ENCODE peak calls at places on chromosomes 16 and 17, in seven cellular contexts. X is neural progenitor cell, T is GM23248, I is GM23338, Z is hepatocyte, A is PC-3, E is SK-N-SH. F is an unnamed sample.

GRCh38 chr16:66471696-66472393 is 44.8 kb downstream of the BEAN1 start:
- DNase-seq in E (no peak), I (peak; percentile 45), T (no peak), Z (no peak), A (no peak), X (no peak), F (no peak)

GRCh38 chr16:75837681-75838080 is 111.4 kb upstream of the CPHXL start:
- DNase-seq in I (no peak), T (no peak), A (no peak), Z (no peak), X (no peak), E (no peak), F (no peak)

GRCh38 chr16:57889960-57890751 is 80.8 kb downstream of the CNGB1 start:
- DNase-seq in A (no peak), E (no peak), I (no peak), X (no peak), T (peak; percentile 69), Z (no peak), F (no peak)

GRCh38 chr16:58709338-58709737 is 24.8 kb upstream of the SLC38A7 start:
- DNase-seq in I (no peak), T (no peak), Z (no peak), A (no peak), X (no peak), E (no peak), F (no peak)

GRCh38 chr17:7215652-7216139 is 3.9 kb downstream of the DLG4 start:
- DNase-seq in A (no peak), T (peak; percentile 55), Z (no peak), E (peak; percentile 59), I (peak; percentile 44), X (peak; percentile 41), F (peak; percentile 25)

GRCh38 chr16:77877712-77878111 is 89.3 kb downstream of the VAT1L start:
- DNase-seq in E (no peak), Z (no peak), T (peak; percentile 79), X (no peak), I (no peak), A (peak; percentile 30), F (no peak)

GRCh38 chr16:22195445-22195694 is 10.7 kb upstream of the EEF2K start:
- DNase-seq in T (no peak), I (no peak), X (no peak), E (no peak), A (no peak), Z (no peak), F (no peak)

GRCh38 chr17:7404737-7405412 is 978 bp upstream of the TMEM256 start:
- DNase-seq in X (peak; percentile 90), Z (no peak), T (peak; percentile 83), A (no peak), I (peak; percentile 86), E (peak; percentile 89), F (no peak)

GRCh38 chr16:67394271-67395104 is 1.2 kb upstream of the TPPP3 start:
- DNase-seq in E (no peak), A (no peak), Z (peak; percentile 49), T (peak; percentile 53), I (peak; percentile 69), X (peak; percentile 72), F (no peak)

GRCh38 chr17:80698297-80698696 is 153.7 kb downstream of the RPTOR start:
- DNase-seq in X (peak; percentile 24), E (no peak), I (no peak), Z (no peak), T (no peak), A (no peak), F (no peak)

GRCh38 chr17:80694992-80695912 is 150.6 kb downstream of the RPTOR start:
- DNase-seq in X (no peak), Z (peak; percentile 85), A (no peak), T (no peak), E (no peak), I (peak; percentile 21), F (no peak)

GRCh38 chr17:80695979-80696378 is 151.3 kb downstream of the RPTOR start:
- DNase-seq in E (peak; percentile 82), X (no peak), A (no peak), I (no peak), Z (no peak), T (peak; percentile 47), F (no peak)

GRCh38 chr17:80696456-80696855 is 151.8 kb downstream of the RPTOR start:
- DNase-seq in A (no peak), E (peak; percentile 65), X (no peak), I (no peak), T (peak; percentile 53), Z (no peak), F (no peak)

GRCh38 chr17:80696964-80697363 is 152.3 kb downstream of the RPTOR start:
- DNase-seq in A (no peak), X (no peak), E (no peak), Z (no peak), T (no peak), I (no peak), F (no peak)
- H3K79me2 ChIP-seq in A (peaks cover 87% of the 10 kb centered on the region), X (peaks cover 32% of the 10 kb centered on the region), E (peaks cover 59% of the 10 kb centered on the region), Z (peaks cover 66% of the 10 kb centered on the region), T (peaks cover 93% of the 10 kb centered on the region), I (peaks cover 79% of the 10 kb centered on the region), F (peaks cover 6% of the 10 kb centered on the region)

GRCh38 chr17:77456271-77456950 is 315.6 kb downstream of the SEC14L1 start:
- DNase-seq in E (no peak), A (no peak), T (no peak), X (no peak), I (no peak), Z (no peak), F (peak; percentile 54)

GRCh38 chr17:77456951-77457548 is 316.3 kb downstream of the SEC14L1 start:
- DNase-seq in I (no peak), X (no peak), A (no peak), Z (no peak), E (no peak), T (no peak), F (peak; percentile 57)

GRCh38 chr17:77459018-77459755 is 318.4 kb downstream of the SEC14L1 start:
- DNase-seq in E (no peak), Z (no peak), A (no peak), I (no peak), T (no peak), X (no peak), F (peak; percentile 63)

GRCh38 chr17:77457572-77458201 is 316.9 kb downstream of the SEC14L1 start:
- DNase-seq in X (no peak), A (no peak), T (no peak), E (no peak), I (no peak), Z (no peak), F (no peak)

GRCh38 chr17:77458202-77459017 is 317.6 kb downstream of the SEC14L1 start:
- DNase-seq in T (no peak), E (no peak), A (no peak), Z (no peak), I (no peak), X (no peak), F (no peak)
- TF ChIP-seq EZH2phosphoT487 in T (no peak), E (no peak), A (no peak), Z (no peak), I (no peak), X (no peak), F (no peak)

DNA sequence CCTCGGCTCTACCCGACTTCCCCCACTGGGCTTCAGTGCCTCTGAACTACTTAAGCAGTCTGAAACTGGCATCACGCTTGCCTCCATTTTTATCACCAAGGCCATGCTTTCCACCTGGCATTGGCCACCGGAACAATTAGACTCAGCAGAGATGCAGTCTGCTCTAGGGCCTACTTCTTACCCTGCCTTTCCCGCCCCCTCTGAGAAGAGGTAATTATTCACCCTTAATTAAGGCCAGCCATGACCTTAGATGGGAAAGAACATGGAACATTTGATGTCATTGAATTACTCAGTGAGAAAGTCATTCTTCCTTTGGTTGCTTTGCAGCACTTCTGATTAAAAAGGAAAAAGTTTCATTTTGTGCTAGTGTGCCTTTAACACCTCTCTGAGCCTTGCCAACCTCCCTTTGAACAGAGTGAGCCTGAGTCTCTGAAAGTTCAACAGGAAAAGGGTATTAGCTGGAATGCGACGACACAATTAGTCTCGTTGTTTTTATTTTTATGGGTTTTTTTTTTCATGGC is 60.9 kb upstream of the TNRC6A start:
- DNase-seq in E (no peak), A (no peak), Z (no peak), X (no peak), I (no peak), T (peak; percentile 93), F (no peak)
- H2AFZ ChIP-seq in E (peak overlapping the region; percentile 51), A (no peak overlapping the region), Z (no peak overlapping the region), X (no peak overlapping the region), I (no peak overlapping the region), T (peak overlapping the region; percentile 3), F (no peak overlapping the region)

GRCh38 chr17:17826340-17826708 is 10.5 kb downstream of the SREBF1 start:
- DNase-seq in I (no peak), T (no peak), X (no peak), E (no peak), Z (no peak), A (no peak), F (no peak)
- H3K79me2 ChIP-seq in I (peaks cover 82% of the 10 kb centered on the region), T (peaks cover 52% of the 10 kb centered on the region), X (peaks cover 91% of the 10 kb centered on the region), E (no peaks in the 10 kb centered on the region), Z (peaks cover 96% of the 10 kb centered on the region), A (peaks cover 95% of the 10 kb centered on the region), F (peaks cover 47% of the 10 kb centered on the region)